ENCODE peak calls at places on chromosomes 2 and 18, in eight cellular contexts. One of them, this sample, is unnamed. For H3K27me3, the result is how much of the 10 kb centered on the place peaks cover.

GRCh38 chr18:55502346-55502710 is 85.7 kb downstream of the TCF4 start:
- DNase-seq in IMR-90: no peak
- DNase-seq in transverse colon: no peak
- DNase-seq in prostate gland: no peak
- DNase-seq in heart left ventricle: no peak
- DNase-seq in K562: no peak
- DNase-seq in body of pancreas: no peak
- DNase-seq in breast epithelium: no peak
- DNase-seq in this sample: no peak

GRCh38 chr2:189363559-189363958 is 77.7 kb upstream of the WDR75 start:
- DNase-seq in heart left ventricle: no peak
- DNase-seq in prostate gland: no peak
- DNase-seq in IMR-90: peak
- DNase-seq in body of pancreas: no peak
- DNase-seq in K562: no peak
- DNase-seq in breast epithelium: no peak
- DNase-seq in transverse colon: no peak
- DNase-seq in this sample: no peak

GRCh38 chr2:229475753-229476152 is 204.7 kb upstream of the PID1 start:
- DNase-seq in K562: no peak
- DNase-seq in prostate gland: no peak
- DNase-seq in breast epithelium: no peak
- DNase-seq in heart left ventricle: no peak
- DNase-seq in IMR-90: no peak
- DNase-seq in body of pancreas: no peak
- DNase-seq in transverse colon: no peak
- DNase-seq in this sample: no peak

GRCh38 chr18:23485386-23485785 is 17.9 kb upstream of the RMC1 start:
- DNase-seq in K562: no peak
- DNase-seq in transverse colon: no peak
- DNase-seq in IMR-90: no peak
- DNase-seq in heart left ventricle: no peak
- DNase-seq in prostate gland: no peak
- DNase-seq in body of pancreas: no peak
- DNase-seq in breast epithelium: no peak
- DNase-seq in this sample: no peak

GRCh38 chr2:1656326-1656960 is 87.9 kb downstream of the PXDN start:
- DNase-seq in prostate gland: no peak
- DNase-seq in body of pancreas: no peak
- DNase-seq in transverse colon: peak
- DNase-seq in K562: no peak
- DNase-seq in IMR-90: no peak
- DNase-seq in breast epithelium: no peak
- DNase-seq in heart left ventricle: no peak
- DNase-seq in this sample: no peak

GRCh38 chr2:221254281-221254680 is 317.8 kb downstream of the EPHA4 start:
- DNase-seq in breast epithelium: no peak
- DNase-seq in IMR-90: no peak
- DNase-seq in heart left ventricle: no peak
- DNase-seq in prostate gland: no peak
- DNase-seq in transverse colon: no peak
- DNase-seq in body of pancreas: no peak
- DNase-seq in K562: no peak
- DNase-seq in this sample: no peak

GRCh38 chr2:20635698-20636584 is 15.0 kb downstream of the HS1BP3 start:
- DNase-seq in IMR-90: peak
- DNase-seq in K562: peak
- DNase-seq in breast epithelium: peak
- DNase-seq in body of pancreas: peak
- DNase-seq in prostate gland: peak
- DNase-seq in heart left ventricle: peak
- DNase-seq in transverse colon: peak
- DNase-seq in this sample: no peak

GRCh38 chr18:73556904-73557303 is 590.7 kb downstream of the FBXO15 start:
- DNase-seq in breast epithelium: no peak
- DNase-seq in prostate gland: no peak
- DNase-seq in body of pancreas: no peak
- DNase-seq in IMR-90: no peak
- DNase-seq in heart left ventricle: no peak
- DNase-seq in K562: no peak
- DNase-seq in transverse colon: no peak
- DNase-seq in this sample: no peak

GRCh38 chr2:211611061-211611518 is 927.5 kb downstream of the ERBB4 start:
- DNase-seq in breast epithelium: no peak
- DNase-seq in heart left ventricle: no peak
- DNase-seq in prostate gland: no peak
- DNase-seq in IMR-90: no peak
- DNase-seq in transverse colon: no peak
- DNase-seq in K562: no peak
- DNase-seq in body of pancreas: no peak
- DNase-seq in this sample: no peak

GRCh38 chr18:62991389-62991788 is 276.0 kb downstream of the PHLPP1 start:
- DNase-seq in prostate gland: no peak
- DNase-seq in body of pancreas: no peak
- DNase-seq in breast epithelium: no peak
- DNase-seq in IMR-90: no peak
- DNase-seq in heart left ventricle: no peak
- DNase-seq in transverse colon: no peak
- DNase-seq in K562: no peak
- DNase-seq in this sample: no peak

GRCh38 chr18:72652990-72653593 is 109.0 kb upstream of the CBLN2 start:
- DNase-seq in body of pancreas: peak
- DNase-seq in heart left ventricle: no peak
- DNase-seq in breast epithelium: no peak
- DNase-seq in transverse colon: peak
- DNase-seq in K562: peak
- DNase-seq in prostate gland: no peak
- DNase-seq in IMR-90: no peak
- DNase-seq in this sample: no peak

GRCh38 chr2:166382-166781 is 97.5 kb downstream of the SH3YL1 start:
- DNase-seq in prostate gland: no peak
- DNase-seq in breast epithelium: no peak
- DNase-seq in heart left ventricle: no peak
- DNase-seq in transverse colon: no peak
- DNase-seq in K562: peak
- DNase-seq in body of pancreas: peak
- DNase-seq in IMR-90: no peak
- DNase-seq in this sample: no peak

GRCh38 chr2:96642564-96643350 is at the start of gene FER1L5:
- DNase-seq in transverse colon: no peak
- DNase-seq in body of pancreas: peak
- DNase-seq in breast epithelium: no peak
- DNase-seq in prostate gland: peak
- DNase-seq in heart left ventricle: peak
- DNase-seq in IMR-90: peak
- DNase-seq in K562: peak
- DNase-seq in this sample: no peak

GRCh38 chr2:85996591-85996990 is 107.8 kb upstream of the ST3GAL5 start:
- DNase-seq in K562: peak
- DNase-seq in prostate gland: no peak
- DNase-seq in body of pancreas: no peak
- DNase-seq in heart left ventricle: peak
- DNase-seq in transverse colon: no peak
- DNase-seq in breast epithelium: no peak
- DNase-seq in IMR-90: no peak
- DNase-seq in this sample: peak

GRCh38 chr2:178327516-178327915 is 123.5 kb downstream of the PRKRA start:
- DNase-seq in prostate gland: no peak
- DNase-seq in breast epithelium: no peak
- DNase-seq in K562: no peak
- DNase-seq in IMR-90: peak
- DNase-seq in body of pancreas: no peak
- DNase-seq in heart left ventricle: no peak
- DNase-seq in transverse colon: no peak
- DNase-seq in this sample: no peak

GRCh38 chr2:68837164-68837860 is 33.9 kb downstream of the BMP10 start:
- DNase-seq in IMR-90: peak
- DNase-seq in K562: peak
- DNase-seq in heart left ventricle: peak
- DNase-seq in transverse colon: peak
- DNase-seq in body of pancreas: peak
- DNase-seq in prostate gland: no peak
- DNase-seq in breast epithelium: no peak
- DNase-seq in this sample: no peak

GRCh38 chr2:95206086-95206485 is 1.2 kb upstream of the ZNF892 start:
- DNase-seq in heart left ventricle: no peak
- DNase-seq in body of pancreas: no peak
- DNase-seq in prostate gland: no peak
- DNase-seq in transverse colon: no peak
- DNase-seq in breast epithelium: no peak
- DNase-seq in IMR-90: no peak
- DNase-seq in K562: no peak
- DNase-seq in this sample: no peak

GRCh38 chr2:95204396-95204795 is 2.9 kb upstream of the ZNF892 start:
- DNase-seq in prostate gland: no peak
- DNase-seq in transverse colon: no peak
- DNase-seq in IMR-90: no peak
- DNase-seq in heart left ventricle: no peak
- DNase-seq in breast epithelium: no peak
- DNase-seq in K562: no peak
- DNase-seq in body of pancreas: no peak
- DNase-seq in this sample: no peak

GRCh38 chr2:95208101-95208500 is 780 bp downstream of the ZNF892 start:
- DNase-seq in prostate gland: no peak
- DNase-seq in breast epithelium: no peak
- DNase-seq in K562: no peak
- DNase-seq in IMR-90: peak
- DNase-seq in transverse colon: no peak
- DNase-seq in body of pancreas: no peak
- DNase-seq in heart left ventricle: no peak
- DNase-seq in this sample: no peak

GRCh38 chr2:95203911-95204310 is 3.4 kb upstream of the ZNF892 start:
- DNase-seq in prostate gland: no peak
- DNase-seq in heart left ventricle: no peak
- DNase-seq in transverse colon: no peak
- DNase-seq in breast epithelium: no peak
- DNase-seq in IMR-90: no peak
- DNase-seq in K562: no peak
- DNase-seq in body of pancreas: no peak
- DNase-seq in this sample: no peak

DNA sequence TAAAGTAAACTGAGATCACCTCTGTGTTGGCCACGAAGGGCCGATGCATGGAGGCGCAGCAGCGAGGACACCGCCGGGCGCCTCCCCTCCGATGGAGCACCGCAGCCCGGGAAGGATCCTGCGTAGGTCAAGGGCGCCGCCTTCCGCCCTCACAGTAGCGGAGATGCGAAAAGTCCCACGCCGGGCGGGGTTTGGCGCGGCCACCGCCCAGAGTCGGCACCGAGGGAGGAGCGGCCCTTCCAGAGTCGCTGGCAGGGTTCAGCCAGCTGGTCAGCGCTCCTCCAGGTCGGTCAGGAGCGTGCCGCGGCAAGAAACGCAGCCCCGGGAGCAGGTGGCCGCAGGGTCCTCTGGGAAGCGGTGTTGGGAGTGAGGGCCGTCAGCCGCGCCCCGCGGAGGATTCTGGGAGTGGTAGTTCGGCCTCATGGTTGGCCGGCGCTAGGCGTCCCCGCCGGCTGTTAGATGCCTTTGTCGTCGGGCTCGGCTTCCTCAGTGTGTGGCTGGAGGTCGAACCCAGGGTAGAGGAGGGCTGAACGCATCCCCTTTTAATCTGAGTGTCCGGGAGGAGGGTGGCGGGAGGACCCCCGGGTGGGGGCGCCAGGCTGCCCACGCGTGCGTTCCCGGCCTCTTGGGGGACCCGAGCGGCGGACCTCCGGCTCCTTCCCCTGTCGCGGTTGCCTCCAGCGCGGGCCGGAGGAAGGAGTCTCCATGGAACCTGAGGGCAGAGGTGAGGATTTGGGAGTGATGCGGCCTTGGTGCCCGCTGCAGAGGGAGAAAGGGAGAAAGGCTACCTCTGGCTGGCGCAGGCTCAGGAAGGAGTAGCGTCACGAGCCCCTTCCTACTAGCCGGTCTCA is at the start of gene ZNF892:
- DNase-seq in transverse colon: peak
- DNase-seq in prostate gland: peak
- DNase-seq in breast epithelium: peak
- DNase-seq in IMR-90: peak
- DNase-seq in body of pancreas: peak
- DNase-seq in K562: peak
- DNase-seq in heart left ventricle: peak
- DNase-seq in this sample: no peak
- TF ChIP-seq POLR2A in transverse colon: peak
- TF ChIP-seq POLR2A in prostate gland: peak
- TF ChIP-seq POLR2A in breast epithelium: peak
- TF ChIP-seq POLR2A in IMR-90: peak
- TF ChIP-seq POLR2A in body of pancreas: peak
- TF ChIP-seq POLR2A in K562: no peak
- TF ChIP-seq POLR2A in heart left ventricle: no peak
- TF ChIP-seq POLR2A in this sample: no peak

GRCh38 chr2:174329157-174329715 is 5.5 kb upstream of the SP9 start:
- DNase-seq in breast epithelium: no peak
- DNase-seq in IMR-90: no peak
- DNase-seq in transverse colon: no peak
- DNase-seq in prostate gland: no peak
- DNase-seq in heart left ventricle: no peak
- DNase-seq in body of pancreas: no peak
- DNase-seq in K562: no peak
- DNase-seq in this sample: no peak
- H3K27me3 ChIP-seq in breast epithelium: half or more
- H3K27me3 ChIP-seq in IMR-90: half or more
- H3K27me3 ChIP-seq in transverse colon: half or more
- H3K27me3 ChIP-seq in prostate gland: half or more
- H3K27me3 ChIP-seq in heart left ventricle: half or more
- H3K27me3 ChIP-seq in body of pancreas: half or more
- H3K27me3 ChIP-seq in K562: under half
- H3K27me3 ChIP-seq in this sample: under half

GRCh38 chr18:21453512-21453862 is 147.0 kb downstream of the ESCO1 start:
- DNase-seq in body of pancreas: no peak
- DNase-seq in prostate gland: no peak
- DNase-seq in breast epithelium: no peak
- DNase-seq in K562: no peak
- DNase-seq in heart left ventricle: no peak
- DNase-seq in transverse colon: no peak
- DNase-seq in IMR-90: no peak
- DNase-seq in this sample: no peak
- TF ChIP-seq POLR2A in body of pancreas: no peak
- TF ChIP-seq POLR2A in prostate gland: no peak
- TF ChIP-seq POLR2A in breast epithelium: no peak
- TF ChIP-seq POLR2A in K562: no peak
- TF ChIP-seq POLR2A in heart left ventricle: no peak
- TF ChIP-seq POLR2A in transverse colon: no peak
- TF ChIP-seq POLR2A in IMR-90: no peak
- TF ChIP-seq POLR2A in this sample: no peak

DNA sequence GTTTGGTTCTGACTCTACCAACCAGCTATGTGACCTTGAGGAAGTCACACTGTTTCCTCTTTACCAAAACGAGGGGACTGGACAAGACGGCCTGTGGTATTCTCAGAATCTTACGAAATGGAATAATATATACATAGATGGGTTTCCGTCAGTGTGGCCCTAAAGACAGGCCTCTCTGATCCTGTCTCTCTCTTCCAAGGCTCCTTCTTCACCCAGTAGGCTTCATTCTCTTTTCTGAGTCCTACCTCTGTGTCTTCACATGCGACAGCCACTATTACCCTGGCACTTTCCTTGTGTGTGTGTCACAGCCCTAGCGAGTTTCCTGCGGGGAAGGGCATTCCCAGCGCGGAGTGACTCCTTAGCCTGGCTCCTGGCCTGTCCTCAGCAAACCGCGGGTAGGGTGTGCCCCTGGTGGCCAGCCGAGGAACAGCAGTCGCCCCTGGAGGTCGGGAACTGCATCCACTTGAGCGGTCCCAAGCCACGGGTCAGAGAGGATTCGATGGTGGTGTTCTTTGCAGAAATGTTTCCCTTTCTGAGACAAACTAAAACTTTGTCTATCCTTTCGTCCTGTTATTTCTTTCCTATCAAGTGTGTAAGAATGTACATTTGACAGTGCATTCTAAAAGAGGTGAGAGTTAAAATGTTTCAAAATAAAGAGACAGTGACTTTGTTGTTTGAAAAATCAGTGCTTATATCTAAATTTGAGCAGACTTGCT is 63.3 kb downstream of the RAB31 start:
- DNase-seq in transverse colon: peak
- DNase-seq in prostate gland: peak
- DNase-seq in heart left ventricle: peak
- DNase-seq in IMR-90: peak
- DNase-seq in breast epithelium: peak
- DNase-seq in K562: peak
- DNase-seq in body of pancreas: peak
- DNase-seq in this sample: no peak
- H3K27me3 ChIP-seq in transverse colon: under half
- H3K27me3 ChIP-seq in prostate gland: under half
- H3K27me3 ChIP-seq in heart left ventricle: under half
- H3K27me3 ChIP-seq in IMR-90: under half
- H3K27me3 ChIP-seq in breast epithelium: under half
- H3K27me3 ChIP-seq in K562: under half
- H3K27me3 ChIP-seq in body of pancreas: under half
- H3K27me3 ChIP-seq in this sample: under half

This sample was measured in vagina.